ENCODE peak calls at places on chromosome 7, in seven cellular contexts. E is upper lobe of left lung, Y is astrocyte of the spinal cord, X is prostate gland, M is neural progenitor cell, Z is foreskin fibroblast, N is choroid plexus epithelial cell. O is an unnamed sample.

GRCh38 chr7:131900785-131901287 is 344.4 kb upstream of the PODXL start:
- DNase-seq in N (no peak), Y (no peak), E (no peak), X (no peak), Z (no peak), M (no peak), O (no peak)

GRCh38 chr7:29228289-29229011 is 33.9 kb downstream of the CHN2 start:
- DNase-seq in Z (no peak), Y (no peak), M (no peak), E (no peak), X (no peak), N (no peak), O (no peak)

GRCh38 chr7:74502216-74502891 is 48.6 kb downstream of the GTF2IRD1 start:
- DNase-seq in E (no peak), Z (no peak), Y (peak; percentile 39), N (no peak), X (peak; percentile 83), M (no peak), O (peak; percentile 14)

GRCh38 chr7:133303372-133303771 is 50.5 kb downstream of the EXOC4 start:
- DNase-seq in N (no peak), Z (no peak), Y (no peak), X (no peak), E (no peak), M (no peak), O (no peak)

GRCh38 chr7:108613147-108613948 is 43.7 kb downstream of the DNAJB9 start:
- DNase-seq in N (peak; percentile 65), E (no peak), Y (peak; percentile 50), Z (peak; percentile 58), M (peak; percentile 62), X (no peak), O (peak; percentile 31)

GRCh38 chr7:131010714-131011436 is 276.9 kb upstream of the KLF14 start:
- DNase-seq in N (peak; percentile 53), E (no peak), X (no peak), M (no peak), Z (peak; percentile 69), Y (no peak), O (peak; percentile 79)

GRCh38 chr7:151873402-151873965 is 3.4 kb downstream of the PRKAG2 start:
- DNase-seq in N (no peak), Y (no peak), Z (no peak), E (no peak), M (no peak), X (no peak), O (no peak)

GRCh38 chr7:95636140-95636539 is 39.8 kb upstream of the PDK4 start:
- DNase-seq in Z (peak; percentile 42), X (no peak), E (no peak), M (no peak), N (peak; percentile 31), Y (peak; percentile 47), O (no peak)

GRCh38 chr7:138338361-138338760 is 121.7 kb upstream of the TRIM24 start:
- DNase-seq in N (peak; percentile 53), M (no peak), E (no peak), Z (no peak), X (no peak), Y (peak; percentile 27), O (no peak)

GRCh38 chr7:20722941-20723340 is 63.7 kb downstream of the SP8 start:
- DNase-seq in Z (no peak), M (no peak), X (no peak), E (no peak), N (no peak), Y (no peak), O (no peak)

GRCh38 chr7:76281706-76282343 is 20.6 kb upstream of the HSPB1 start:
- DNase-seq in N (no peak), Z (no peak), Y (no peak), E (no peak), M (no peak), X (no peak), O (no peak)
- H3K4me3 ChIP-seq in N (peak overlapping the region; percentile 37), Z (no peak overlapping the region), Y (peak overlapping the region; percentile 20), E (peak overlapping the region; percentile 43), M (peak overlapping the region; percentile 76), X (peak overlapping the region; percentile 53), O (peak overlapping the region; percentile 45)

GRCh38 chr7:68862736-68863135 is 735.5 kb upstream of the AUTS2 start:
- DNase-seq in Y (no peak), N (no peak), E (no peak), Z (no peak), M (no peak), X (no peak), O (no peak)

GRCh38 chr7:68865351-68865885 is 732.9 kb upstream of the AUTS2 start:
- DNase-seq in Z (no peak), N (peak; percentile 4), E (no peak), X (no peak), M (no peak), Y (peak; percentile 2), O (peak; percentile 32)

GRCh38 chr7:68868975-68869374 is 729.3 kb upstream of the AUTS2 start:
- DNase-seq in M (no peak), Y (no peak), X (no peak), Z (no peak), E (no peak), N (no peak), O (no peak)

DNA sequence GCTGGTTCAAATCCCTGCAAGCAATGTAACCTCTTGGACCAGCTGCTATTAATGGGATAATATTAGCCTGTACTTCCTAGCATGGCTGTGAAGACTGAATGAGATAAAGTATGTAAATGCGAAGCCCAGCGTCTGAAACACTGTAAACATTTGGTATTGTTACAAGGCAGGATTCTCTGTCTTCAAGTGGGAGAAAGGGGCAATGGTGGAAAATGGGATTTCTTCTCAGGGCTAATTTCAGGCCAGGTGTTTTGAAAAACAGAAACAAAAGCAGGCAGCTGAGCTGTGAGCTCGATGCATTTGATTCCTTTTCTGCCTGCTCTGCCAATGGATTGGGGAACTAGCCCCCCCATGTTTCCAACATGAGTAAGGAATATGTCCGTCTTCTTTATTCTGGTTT is 732.1 kb upstream of the AUTS2 start:
- DNase-seq in Y (no peak), Z (no peak), X (no peak), N (no peak), E (no peak), M (peak; percentile 17), O (no peak)
- H3K4me3 ChIP-seq in Y (no peak overlapping the region), Z (no peak overlapping the region), X (no peak overlapping the region), N (no peak overlapping the region), E (no peak overlapping the region), M (no peak overlapping the region), O (no peak overlapping the region)

GRCh38 chr7:102943425-102944169 is 30.8 kb downstream of the LRRC17 start:
- DNase-seq in E (no peak), X (no peak), N (no peak), Z (no peak), Y (no peak), M (no peak), O (no peak)

GRCh38 chr7:102942181-102942882 is 29.5 kb downstream of the LRRC17 start:
- DNase-seq in Z (no peak), E (no peak), Y (peak; percentile 40), M (no peak), X (no peak), N (peak; percentile 58), O (no peak)

GRCh38 chr7:102944241-102944640 is 31.4 kb downstream of the LRRC17 start:
- DNase-seq in E (no peak), Z (no peak), N (no peak), X (no peak), M (no peak), Y (no peak), O (no peak)

GRCh38 chr7:102938679-102939078 is 25.9 kb downstream of the LRRC17 start:
- DNase-seq in Z (no peak), M (no peak), E (no peak), N (no peak), X (no peak), Y (no peak), O (no peak)

GRCh38 chr7:102942883-102943261 is 30.1 kb downstream of the LRRC17 start:
- DNase-seq in M (no peak), Y (no peak), E (no peak), N (no peak), Z (no peak), X (no peak), O (no peak)
- H3K4me3 ChIP-seq in M (no peak overlapping the region), Y (no peak overlapping the region), E (no peak overlapping the region), N (no peak overlapping the region), Z (no peak overlapping the region), X (no peak overlapping the region), O (no peak overlapping the region)

DNA sequence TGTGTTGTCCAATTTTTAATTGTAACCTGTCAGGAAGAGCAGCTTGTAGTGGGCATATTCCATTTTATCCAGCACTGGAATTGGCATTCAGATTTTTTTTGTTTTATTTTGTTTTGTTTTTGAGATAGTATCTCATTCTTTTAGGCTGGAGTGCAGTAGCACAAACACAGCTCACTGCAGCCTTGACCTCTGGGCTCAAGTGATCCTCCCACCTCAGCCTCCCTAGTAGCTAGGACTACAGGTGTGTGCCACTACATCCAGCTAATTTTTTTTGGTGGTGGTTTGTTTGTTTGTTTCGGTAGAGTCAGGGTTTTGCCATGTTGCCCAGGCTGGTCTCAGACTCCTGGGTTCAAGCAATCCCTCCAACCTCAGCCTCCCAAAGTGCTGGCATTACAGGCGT is 44.7 kb downstream of the GUSB start:
- DNase-seq in N (no peak), E (no peak), M (no peak), Z (no peak), X (no peak), Y (no peak), O (no peak)
- H3K4me3 ChIP-seq in N (no peak overlapping the region), E (no peak overlapping the region), M (no peak overlapping the region), Z (no peak overlapping the region), X (no peak overlapping the region), Y (no peak overlapping the region), O (no peak overlapping the region)